ENCODE peak calls at places on chromosomes 16 and 17, in eight cellular contexts. One of them, this sample, is unnamed.

GRCh38 chr16:57999366-57999970 is 1.0 kb downstream of the ZNF319 start:
- DNase-seq in foreskin fibroblast: no peak
- DNase-seq in RWPE1: no peak
- DNase-seq in tibial artery: no peak
- DNase-seq in heart right ventricle: no peak
- DNase-seq in GM23338: no peak
- DNase-seq in WTC11: no peak
- DNase-seq in tibial nerve: no peak
- DNase-seq in this sample: no peak

GRCh38 chr16:67857547-67858233 is 10.2 kb upstream of the CENPT start:
- DNase-seq in tibial nerve: peak; percentile 70
- DNase-seq in WTC11: peak; percentile 51
- DNase-seq in foreskin fibroblast: peak; percentile 92
- DNase-seq in GM23338: peak; percentile 86
- DNase-seq in RWPE1: peak; percentile 97
- DNase-seq in tibial artery: peak; percentile 92
- DNase-seq in heart right ventricle: peak; percentile 79
- DNase-seq in this sample: peak; percentile 80

GRCh38 chr16:31474173-31474714 is 2.3 kb downstream of the TGFB1I1 start:
- DNase-seq in foreskin fibroblast: peak; percentile 96
- DNase-seq in RWPE1: no peak
- DNase-seq in heart right ventricle: no peak
- DNase-seq in WTC11: no peak
- DNase-seq in tibial artery: peak; percentile 55
- DNase-seq in tibial nerve: no peak
- DNase-seq in GM23338: no peak
- DNase-seq in this sample: no peak

GRCh38 chr17:65066858-65067257 is 10.3 kb upstream of the GNA13 start:
- DNase-seq in foreskin fibroblast: no peak
- DNase-seq in tibial nerve: no peak
- DNase-seq in RWPE1: no peak
- DNase-seq in tibial artery: no peak
- DNase-seq in heart right ventricle: no peak
- DNase-seq in GM23338: no peak
- DNase-seq in WTC11: no peak
- DNase-seq in this sample: no peak

GRCh38 chr17:57578608-57578990 is 166.5 kb downstream of the CCDC182 start:
- DNase-seq in tibial artery: no peak
- DNase-seq in WTC11: no peak
- DNase-seq in RWPE1: no peak
- DNase-seq in tibial nerve: no peak
- DNase-seq in heart right ventricle: no peak
- DNase-seq in foreskin fibroblast: no peak
- DNase-seq in GM23338: no peak
- DNase-seq in this sample: no peak

GRCh38 chr17:1470071-1470773 is 14.2 kb upstream of the CRK start:
- DNase-seq in WTC11: no peak
- DNase-seq in heart right ventricle: no peak
- DNase-seq in GM23338: no peak
- DNase-seq in tibial nerve: no peak
- DNase-seq in tibial artery: no peak
- DNase-seq in RWPE1: no peak
- DNase-seq in foreskin fibroblast: no peak
- DNase-seq in this sample: no peak

GRCh38 chr16:67431077-67431804 is at the start of gene HSD11B2:
- DNase-seq in foreskin fibroblast: peak; percentile 59
- DNase-seq in GM23338: peak; percentile 83
- DNase-seq in WTC11: peak; percentile 75
- DNase-seq in heart right ventricle: no peak
- DNase-seq in tibial nerve: no peak
- DNase-seq in tibial artery: no peak
- DNase-seq in RWPE1: peak; percentile 72
- DNase-seq in this sample: no peak

GRCh38 chr17:29562615-29563014 is 4.2 kb downstream of the ABHD15 start:
- DNase-seq in foreskin fibroblast: no peak
- DNase-seq in tibial artery: no peak
- DNase-seq in WTC11: peak; percentile 5
- DNase-seq in RWPE1: no peak
- DNase-seq in tibial nerve: no peak
- DNase-seq in heart right ventricle: no peak
- DNase-seq in GM23338: no peak
- DNase-seq in this sample: no peak

GRCh38 chr17:74181341-74181740 is 22.1 kb upstream of the RPL38 start:
- DNase-seq in tibial nerve: no peak
- DNase-seq in RWPE1: no peak
- DNase-seq in WTC11: no peak
- DNase-seq in heart right ventricle: no peak
- DNase-seq in foreskin fibroblast: no peak
- DNase-seq in GM23338: no peak
- DNase-seq in tibial artery: no peak
- DNase-seq in this sample: no peak

GRCh38 chr17:282912-283882 is 69.4 kb downstream of the RPH3AL start:
- DNase-seq in tibial nerve: no peak
- DNase-seq in heart right ventricle: no peak
- DNase-seq in GM23338: no peak
- DNase-seq in WTC11: no peak
- DNase-seq in RWPE1: no peak
- DNase-seq in tibial artery: no peak
- DNase-seq in foreskin fibroblast: no peak
- DNase-seq in this sample: no peak

GRCh38 chr17:77501101-77501566 is 360.4 kb downstream of the SEC14L1 start:
- DNase-seq in tibial nerve: no peak
- DNase-seq in heart right ventricle: no peak
- DNase-seq in GM23338: peak; percentile 86
- DNase-seq in tibial artery: no peak
- DNase-seq in WTC11: peak; percentile 41
- DNase-seq in RWPE1: no peak
- DNase-seq in foreskin fibroblast: no peak
- DNase-seq in this sample: no peak

GRCh38 chr17:21464611-21465021 is 88.5 kb downstream of the KCNJ12 start:
- DNase-seq in GM23338: peak; percentile 43
- DNase-seq in heart right ventricle: no peak
- DNase-seq in WTC11: peak; percentile 29
- DNase-seq in foreskin fibroblast: no peak
- DNase-seq in tibial artery: no peak
- DNase-seq in RWPE1: no peak
- DNase-seq in tibial nerve: no peak
- DNase-seq in this sample: no peak

GRCh38 chr17:31494259-31495048 is 103.0 kb downstream of the RAB11FIP4 start:
- DNase-seq in tibial nerve: no peak
- DNase-seq in tibial artery: no peak
- DNase-seq in heart right ventricle: no peak
- DNase-seq in RWPE1: peak; percentile 50
- DNase-seq in foreskin fibroblast: no peak
- DNase-seq in GM23338: no peak
- DNase-seq in WTC11: no peak
- DNase-seq in this sample: peak; percentile 85

GRCh38 chr16:138049-138417 is 440 bp downstream of the NPRL3 start:
- DNase-seq in tibial artery: peak; percentile 24
- DNase-seq in GM23338: peak; percentile 58
- DNase-seq in foreskin fibroblast: no peak
- DNase-seq in RWPE1: peak; percentile 27
- DNase-seq in WTC11: peak; percentile 57
- DNase-seq in heart right ventricle: peak; percentile 12
- DNase-seq in tibial nerve: no peak
- DNase-seq in this sample: no peak

GRCh38 chr17:47831934-47832327 is 461 bp downstream of the LRRC46 start:
- DNase-seq in foreskin fibroblast: no peak
- DNase-seq in tibial nerve: no peak
- DNase-seq in heart right ventricle: no peak
- DNase-seq in WTC11: no peak
- DNase-seq in tibial artery: no peak
- DNase-seq in RWPE1: no peak
- DNase-seq in GM23338: no peak
- DNase-seq in this sample: no peak

GRCh38 chr17:59893617-59894100 is 738 bp downstream of the RPS6KB1 start:
- DNase-seq in tibial nerve: no peak
- DNase-seq in WTC11: no peak
- DNase-seq in foreskin fibroblast: no peak
- DNase-seq in tibial artery: no peak
- DNase-seq in GM23338: peak; percentile 63
- DNase-seq in RWPE1: peak; percentile 23
- DNase-seq in heart right ventricle: no peak
- DNase-seq in this sample: no peak

GRCh38 chr17:55811536-55811935 is 60.7 kb downstream of the PCTP start:
- DNase-seq in WTC11: no peak
- DNase-seq in tibial nerve: peak; percentile 5
- DNase-seq in RWPE1: no peak
- DNase-seq in heart right ventricle: peak; percentile 32
- DNase-seq in tibial artery: peak; percentile 36
- DNase-seq in foreskin fibroblast: no peak
- DNase-seq in GM23338: no peak
- DNase-seq in this sample: no peak

GRCh38 chr17:55812323-55812722 is 61.5 kb downstream of the PCTP start:
- DNase-seq in WTC11: no peak
- DNase-seq in RWPE1: no peak
- DNase-seq in tibial artery: no peak
- DNase-seq in GM23338: no peak
- DNase-seq in foreskin fibroblast: no peak
- DNase-seq in heart right ventricle: no peak
- DNase-seq in tibial nerve: no peak
- DNase-seq in this sample: no peak

DNA sequence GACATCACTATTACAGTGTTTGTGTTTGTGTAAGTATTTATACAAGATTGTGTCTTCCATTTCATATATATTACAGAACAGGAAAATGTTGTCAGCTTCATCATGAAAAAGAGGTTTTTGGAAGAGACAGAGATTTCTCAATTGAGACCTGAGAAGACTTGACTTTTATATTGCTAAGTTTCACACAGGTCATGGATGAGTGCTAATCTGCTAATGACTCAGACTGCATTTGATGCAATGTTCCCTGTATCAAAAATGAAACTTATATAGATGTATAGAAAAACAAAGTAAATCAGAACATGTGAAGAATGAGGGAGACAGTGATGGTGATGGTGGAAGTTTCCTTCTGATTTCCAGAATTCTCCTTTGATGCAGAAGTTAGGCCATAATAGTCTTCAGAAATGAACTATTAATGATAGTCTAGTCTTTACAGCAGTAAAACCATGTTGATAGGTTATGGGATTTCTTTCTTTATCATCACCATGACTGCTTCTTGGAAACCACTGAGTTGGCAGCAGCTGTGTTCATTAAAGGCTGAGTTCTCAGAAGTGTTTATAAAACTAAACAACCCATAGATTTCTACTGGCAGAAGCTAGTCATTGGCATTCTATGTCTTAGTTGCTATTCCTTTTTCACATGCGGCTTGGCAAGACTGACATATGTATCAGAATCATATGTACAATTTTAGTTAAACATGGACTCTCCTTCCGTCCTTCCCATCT is 56.1 kb downstream of the PCTP start:
- DNase-seq in tibial artery: no peak
- DNase-seq in foreskin fibroblast: no peak
- DNase-seq in GM23338: no peak
- DNase-seq in WTC11: no peak
- DNase-seq in RWPE1: no peak
- DNase-seq in heart right ventricle: no peak
- DNase-seq in tibial nerve: no peak
- DNase-seq in this sample: no peak
- TF ChIP-seq CTCF in tibial artery: no peak
- TF ChIP-seq CTCF in foreskin fibroblast: no peak
- TF ChIP-seq CTCF in GM23338: no peak
- TF ChIP-seq CTCF in WTC11: no peak
- TF ChIP-seq CTCF in RWPE1: no peak
- TF ChIP-seq CTCF in heart right ventricle: no peak
- TF ChIP-seq CTCF in tibial nerve: no peak
- TF ChIP-seq CTCF in this sample: no peak

DNA sequence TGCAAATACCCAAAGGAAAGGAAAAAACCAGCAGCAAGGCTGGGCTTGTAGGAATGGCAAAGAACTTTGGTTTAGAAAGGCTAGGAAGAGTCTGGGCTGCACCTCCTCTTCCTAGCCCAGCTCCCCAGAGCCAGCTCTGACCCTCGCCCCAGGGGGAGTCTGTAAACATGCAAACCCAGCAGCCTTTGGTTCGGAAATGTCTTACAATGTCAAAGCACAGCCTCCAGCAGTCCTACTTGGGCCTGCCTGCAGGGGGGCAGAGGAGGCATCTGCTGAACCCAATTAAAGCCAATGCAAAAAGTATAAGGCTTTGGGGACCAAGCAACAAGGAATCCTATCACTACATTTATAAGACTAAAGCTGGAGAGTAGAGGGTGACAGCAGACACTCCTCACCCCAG is 5.0 kb upstream of the FTSJ3 start:
- DNase-seq in foreskin fibroblast: no peak
- DNase-seq in tibial artery: no peak
- DNase-seq in RWPE1: no peak
- DNase-seq in GM23338: peak; percentile 30
- DNase-seq in WTC11: no peak
- DNase-seq in tibial nerve: no peak
- DNase-seq in heart right ventricle: no peak
- DNase-seq in this sample: no peak
- TF ChIP-seq CTCF in foreskin fibroblast: no peak
- TF ChIP-seq CTCF in tibial artery: no peak
- TF ChIP-seq CTCF in RWPE1: no peak
- TF ChIP-seq CTCF in GM23338: no peak
- TF ChIP-seq CTCF in WTC11: no peak
- TF ChIP-seq CTCF in tibial nerve: no peak
- TF ChIP-seq CTCF in heart right ventricle: no peak
- TF ChIP-seq CTCF in this sample: no peak

DNA sequence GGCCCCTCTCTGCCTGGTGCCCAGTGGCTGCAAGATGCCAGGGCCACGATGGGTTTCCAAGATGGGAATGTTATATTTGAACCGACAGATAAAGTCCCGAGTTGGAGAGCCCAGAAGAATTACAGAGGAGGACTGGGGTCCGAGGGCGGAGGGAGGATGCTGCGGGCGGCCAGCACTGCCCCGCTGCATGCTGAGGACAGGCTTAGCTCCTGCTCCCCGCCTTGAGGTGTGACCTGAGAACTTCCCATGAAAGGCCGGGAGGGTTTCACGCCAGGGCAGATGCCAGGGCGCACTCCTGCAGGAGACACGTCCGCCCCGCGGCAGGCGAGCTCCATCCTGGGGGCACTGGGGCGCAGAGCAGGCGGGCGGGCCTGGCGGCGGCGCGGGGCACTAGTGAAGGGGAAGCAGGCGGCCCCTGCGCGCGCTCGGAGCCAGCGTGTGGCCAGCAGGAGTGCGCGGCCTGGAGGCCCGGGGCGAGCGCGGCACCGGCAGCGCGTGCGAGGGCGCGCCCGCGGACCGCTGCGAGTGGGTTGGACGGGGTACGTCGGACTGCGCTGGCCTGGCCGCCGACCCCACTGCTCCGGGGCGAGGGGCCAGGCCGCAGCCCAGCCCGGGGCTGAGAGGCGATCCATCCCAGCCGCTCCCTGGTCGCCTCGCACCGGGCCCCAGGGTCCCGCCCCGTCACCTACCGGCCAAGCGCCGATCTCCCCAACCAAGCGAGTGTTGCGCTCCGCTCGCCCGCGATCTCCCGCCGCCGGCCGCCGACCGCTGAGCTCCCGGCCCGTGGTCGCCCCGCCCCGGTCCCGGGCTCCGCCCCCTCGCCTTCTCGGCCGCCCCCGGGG is at the start of gene MAP3K14:
- DNase-seq in foreskin fibroblast: peak; percentile 76
- DNase-seq in tibial artery: peak; percentile 63
- DNase-seq in WTC11: peak; percentile 69
- DNase-seq in RWPE1: peak; percentile 39
- DNase-seq in tibial nerve: no peak
- DNase-seq in heart right ventricle: peak; percentile 60
- DNase-seq in GM23338: peak; percentile 79
- DNase-seq in this sample: peak; percentile 73
- TF ChIP-seq CTCF in foreskin fibroblast: no peak
- TF ChIP-seq CTCF in tibial artery: peak; percentile 32
- TF ChIP-seq CTCF in WTC11: no peak
- TF ChIP-seq CTCF in RWPE1: no peak
- TF ChIP-seq CTCF in tibial nerve: peak; percentile 68
- TF ChIP-seq CTCF in heart right ventricle: no peak
- TF ChIP-seq CTCF in GM23338: no peak
- TF ChIP-seq CTCF in this sample: peak; percentile 18

GRCh38 chr16:74950511-74950910 is 34.4 kb downstream of the WDR59 start:
- DNase-seq in tibial nerve: no peak
- DNase-seq in foreskin fibroblast: no peak
- DNase-seq in tibial artery: no peak
- DNase-seq in GM23338: no peak
- DNase-seq in RWPE1: no peak
- DNase-seq in WTC11: no peak
- DNase-seq in heart right ventricle: no peak
- DNase-seq in this sample: no peak
- TF ChIP-seq CTCF in tibial nerve: no peak
- TF ChIP-seq CTCF in foreskin fibroblast: no peak
- TF ChIP-seq CTCF in tibial artery: no peak
- TF ChIP-seq CTCF in GM23338: no peak
- TF ChIP-seq CTCF in RWPE1: no peak
- TF ChIP-seq CTCF in WTC11: no peak
- TF ChIP-seq CTCF in heart right ventricle: no peak
- TF ChIP-seq CTCF in this sample: no peak